ENCODE peak calls at places on chromosomes 6 and 20, in five cellular contexts. C is DMS79 treated with DMSO at 0.1 percent for 48 hours, D is LoVo, A is RPMI7951, O is testis. M is an unnamed sample.

GRCh38 chr20:38286586-38287502 is 17.1 kb upstream of the BPI start:
- DNase-seq in C (no peak), A (peak), O (peak), D (peak), M (no peak)

GRCh38 chr6:53718597-53719460 is 53.3 kb upstream of the KLHL31 start:
- DNase-seq in O (peak), A (peak), D (peak), C (peak), M (no peak)

GRCh38 chr20:63734111-63734945 is 2.1 kb upstream of the LIME1 start:
- DNase-seq in A (no peak), D (no peak), C (no peak), O (no peak), M (no peak)

GRCh38 chr20:20205141-20205861 is 153.0 kb downstream of the CFAP61 start:
- DNase-seq in A (no peak), C (no peak), O (no peak), D (no peak), M (no peak)

GRCh38 chr20:38473353-38473795 is 731 bp downstream of the RALGAPB start:
- DNase-seq in D (peak), A (peak), C (peak), O (no peak), M (no peak)

GRCh38 chr20:50450961-50451752 is 59.0 kb upstream of the PTPN1 start:
- DNase-seq in C (no peak), O (peak), D (no peak), A (peak), M (peak)

GRCh38 chr6:150098155-150098554 is 29.2 kb upstream of the ULBP3 start:
- DNase-seq in D (no peak), O (no peak), A (no peak), C (no peak), M (no peak)

GRCh38 chr6:24100336-24100735 is 25.7 kb upstream of the NRSN1 start:
- DNase-seq in C (no peak), D (no peak), O (no peak), A (no peak), M (no peak)